ENCODE peak calls at places on chromosomes 2 and 18, in nine cellular contexts. One of them, this sample, is unnamed.

GRCh38 chr2:160132761-160133160 is 67.3 kb downstream of the ITGB6 start:
- DNase-seq in NB4: no peak
- DNase-seq in stomach: no peak
- DNase-seq in WERI-Rb-1: no peak
- DNase-seq in cardiac muscle cell: no peak
- DNase-seq in retinal pigment epithelial cell: no peak
- DNase-seq in AG10803: no peak
- DNase-seq in PC-3: peak
- DNase-seq in AG04450: no peak
- DNase-seq in this sample: no peak

GRCh38 chr2:120219291-120219690 is 3.9 kb downstream of the TMEM185B start:
- DNase-seq in stomach: no peak
- DNase-seq in AG04450: no peak
- DNase-seq in NB4: no peak
- DNase-seq in AG10803: no peak
- DNase-seq in WERI-Rb-1: no peak
- DNase-seq in retinal pigment epithelial cell: no peak
- DNase-seq in cardiac muscle cell: no peak
- DNase-seq in PC-3: no peak
- DNase-seq in this sample: no peak

GRCh38 chr2:174121178-174121577 is 127.2 kb downstream of the OLA1 start:
- DNase-seq in stomach: no peak
- DNase-seq in retinal pigment epithelial cell: no peak
- DNase-seq in AG10803: no peak
- DNase-seq in WERI-Rb-1: no peak
- DNase-seq in NB4: no peak
- DNase-seq in AG04450: no peak
- DNase-seq in cardiac muscle cell: no peak
- DNase-seq in PC-3: peak
- DNase-seq in this sample: no peak

GRCh38 chr2:25341753-25342371 is at the start of gene DNMT3A:
- DNase-seq in PC-3: peak
- DNase-seq in stomach: peak
- DNase-seq in WERI-Rb-1: peak
- DNase-seq in retinal pigment epithelial cell: no peak
- DNase-seq in NB4: peak
- DNase-seq in AG04450: peak
- DNase-seq in cardiac muscle cell: peak
- DNase-seq in AG10803: peak
- DNase-seq in this sample: no peak

GRCh38 chr2:226118471-226119429 is 680.9 kb downstream of the IRS1 start:
- DNase-seq in AG10803: peak
- DNase-seq in WERI-Rb-1: no peak
- DNase-seq in cardiac muscle cell: peak
- DNase-seq in PC-3: peak
- DNase-seq in retinal pigment epithelial cell: peak
- DNase-seq in AG04450: peak
- DNase-seq in stomach: no peak
- DNase-seq in NB4: peak
- DNase-seq in this sample: peak

GRCh38 chr2:223868005-223868404 is 30.6 kb upstream of the AP1S3 start:
- DNase-seq in PC-3: no peak
- DNase-seq in NB4: no peak
- DNase-seq in retinal pigment epithelial cell: no peak
- DNase-seq in AG04450: no peak
- DNase-seq in WERI-Rb-1: peak
- DNase-seq in AG10803: no peak
- DNase-seq in cardiac muscle cell: no peak
- DNase-seq in stomach: no peak
- DNase-seq in this sample: no peak

GRCh38 chr2:34107811-34108210 is 508.7 kb upstream of the FAM98A start:
- DNase-seq in cardiac muscle cell: no peak
- DNase-seq in WERI-Rb-1: no peak
- DNase-seq in AG04450: no peak
- DNase-seq in stomach: no peak
- DNase-seq in AG10803: no peak
- DNase-seq in retinal pigment epithelial cell: no peak
- DNase-seq in PC-3: peak
- DNase-seq in NB4: no peak
- DNase-seq in this sample: no peak

GRCh38 chr2:84534225-84534624 is 17.9 kb downstream of the DNAH6 start:
- DNase-seq in PC-3: no peak
- DNase-seq in AG04450: no peak
- DNase-seq in NB4: no peak
- DNase-seq in stomach: no peak
- DNase-seq in retinal pigment epithelial cell: no peak
- DNase-seq in AG10803: no peak
- DNase-seq in WERI-Rb-1: no peak
- DNase-seq in cardiac muscle cell: no peak
- DNase-seq in this sample: no peak

GRCh38 chr2:76984359-76984758 is 537.8 kb downstream of the LRRTM4 start:
- DNase-seq in cardiac muscle cell: peak
- DNase-seq in PC-3: no peak
- DNase-seq in WERI-Rb-1: no peak
- DNase-seq in stomach: no peak
- DNase-seq in AG04450: no peak
- DNase-seq in AG10803: no peak
- DNase-seq in retinal pigment epithelial cell: no peak
- DNase-seq in NB4: no peak
- DNase-seq in this sample: no peak

GRCh38 chr18:26056291-26056690 is 34.1 kb downstream of the SS18 start:
- DNase-seq in cardiac muscle cell: peak
- DNase-seq in AG10803: peak
- DNase-seq in NB4: no peak
- DNase-seq in PC-3: no peak
- DNase-seq in AG04450: peak
- DNase-seq in stomach: no peak
- DNase-seq in retinal pigment epithelial cell: no peak
- DNase-seq in WERI-Rb-1: no peak
- DNase-seq in this sample: no peak

GRCh38 chr2:170369894-170370293 is 191.9 kb downstream of the MYO3B start:
- DNase-seq in cardiac muscle cell: peak
- DNase-seq in PC-3: peak
- DNase-seq in retinal pigment epithelial cell: no peak
- DNase-seq in AG10803: peak
- DNase-seq in WERI-Rb-1: no peak
- DNase-seq in stomach: no peak
- DNase-seq in AG04450: no peak
- DNase-seq in NB4: peak
- DNase-seq in this sample: no peak
- TF ChIP-seq CTCF in cardiac muscle cell: peak
- TF ChIP-seq CTCF in PC-3: peak
- TF ChIP-seq CTCF in retinal pigment epithelial cell: peak
- TF ChIP-seq CTCF in AG10803: peak
- TF ChIP-seq CTCF in WERI-Rb-1: no peak
- TF ChIP-seq CTCF in stomach: no peak
- TF ChIP-seq CTCF in AG04450: peak
- TF ChIP-seq CTCF in NB4: no peak
- TF ChIP-seq CTCF in this sample: peak

GRCh38 chr2:115396579-115396978 is 954.1 kb downstream of the DPP10 start:
- DNase-seq in stomach: no peak
- DNase-seq in retinal pigment epithelial cell: no peak
- DNase-seq in AG04450: no peak
- DNase-seq in AG10803: no peak
- DNase-seq in PC-3: no peak
- DNase-seq in NB4: no peak
- DNase-seq in cardiac muscle cell: no peak
- DNase-seq in WERI-Rb-1: no peak
- DNase-seq in this sample: no peak
- H3K4me3 ChIP-seq in stomach: no peak
- H3K4me3 ChIP-seq in retinal pigment epithelial cell: no peak
- H3K4me3 ChIP-seq in AG04450: no peak
- H3K4me3 ChIP-seq in AG10803: no peak
- H3K4me3 ChIP-seq in PC-3: no peak
- H3K4me3 ChIP-seq in NB4: no peak
- H3K4me3 ChIP-seq in cardiac muscle cell: no peak
- H3K4me3 ChIP-seq in WERI-Rb-1: no peak
- H3K4me3 ChIP-seq in this sample: no peak

DNA sequence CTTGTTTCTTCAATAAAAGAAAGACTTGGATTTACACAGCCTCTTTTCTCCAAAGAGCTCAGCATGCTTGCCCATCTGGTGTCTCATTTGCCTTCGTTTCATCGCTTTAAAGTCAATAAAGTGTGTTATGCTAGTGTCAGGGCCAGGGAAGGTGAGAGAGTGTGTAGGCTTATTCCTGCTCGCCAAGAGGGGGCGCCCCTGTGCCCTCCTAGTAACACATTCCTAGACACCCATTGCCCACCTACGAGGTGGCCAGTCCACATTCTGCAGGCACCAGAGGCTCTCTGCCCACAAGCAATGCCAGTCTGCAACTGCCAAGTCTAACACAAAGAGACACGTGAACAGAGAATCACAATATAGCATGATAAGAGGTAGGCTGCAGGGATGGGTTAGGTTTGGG is 39.4 kb upstream of the DAPL1 start:
- DNase-seq in AG10803: no peak
- DNase-seq in retinal pigment epithelial cell: no peak
- DNase-seq in cardiac muscle cell: no peak
- DNase-seq in PC-3: no peak
- DNase-seq in WERI-Rb-1: peak
- DNase-seq in NB4: peak
- DNase-seq in AG04450: no peak
- DNase-seq in stomach: no peak
- DNase-seq in this sample: no peak
- TF ChIP-seq CTCF in AG10803: peak
- TF ChIP-seq CTCF in retinal pigment epithelial cell: peak
- TF ChIP-seq CTCF in cardiac muscle cell: peak
- TF ChIP-seq CTCF in PC-3: peak
- TF ChIP-seq CTCF in WERI-Rb-1: peak
- TF ChIP-seq CTCF in NB4: peak
- TF ChIP-seq CTCF in AG04450: peak
- TF ChIP-seq CTCF in stomach: no peak
- TF ChIP-seq CTCF in this sample: peak

GRCh38 chr2:114489143-114489542 is 46.7 kb downstream of the DPP10 start:
- DNase-seq in cardiac muscle cell: peak
- DNase-seq in PC-3: no peak
- DNase-seq in AG10803: no peak
- DNase-seq in AG04450: no peak
- DNase-seq in retinal pigment epithelial cell: no peak
- DNase-seq in WERI-Rb-1: no peak
- DNase-seq in stomach: no peak
- DNase-seq in NB4: no peak
- DNase-seq in this sample: no peak
- H3K4me3 ChIP-seq in cardiac muscle cell: no peak
- H3K4me3 ChIP-seq in PC-3: no peak
- H3K4me3 ChIP-seq in AG10803: no peak
- H3K4me3 ChIP-seq in AG04450: no peak
- H3K4me3 ChIP-seq in retinal pigment epithelial cell: no peak
- H3K4me3 ChIP-seq in WERI-Rb-1: no peak
- H3K4me3 ChIP-seq in stomach: no peak
- H3K4me3 ChIP-seq in NB4: no peak
- H3K4me3 ChIP-seq in this sample: no peak

GRCh38 chr18:76922107-76922506 is 99.8 kb downstream of the ZNF236 start:
- DNase-seq in PC-3: peak
- DNase-seq in AG04450: peak
- DNase-seq in NB4: peak
- DNase-seq in WERI-Rb-1: peak
- DNase-seq in stomach: peak
- DNase-seq in AG10803: peak
- DNase-seq in retinal pigment epithelial cell: no peak
- DNase-seq in cardiac muscle cell: peak
- DNase-seq in this sample: no peak
- TF ChIP-seq CTCF in PC-3: peak
- TF ChIP-seq CTCF in AG04450: peak
- TF ChIP-seq CTCF in NB4: peak
- TF ChIP-seq CTCF in WERI-Rb-1: peak
- TF ChIP-seq CTCF in stomach: peak
- TF ChIP-seq CTCF in AG10803: peak
- TF ChIP-seq CTCF in retinal pigment epithelial cell: peak
- TF ChIP-seq CTCF in cardiac muscle cell: peak
- TF ChIP-seq CTCF in this sample: peak

DNA sequence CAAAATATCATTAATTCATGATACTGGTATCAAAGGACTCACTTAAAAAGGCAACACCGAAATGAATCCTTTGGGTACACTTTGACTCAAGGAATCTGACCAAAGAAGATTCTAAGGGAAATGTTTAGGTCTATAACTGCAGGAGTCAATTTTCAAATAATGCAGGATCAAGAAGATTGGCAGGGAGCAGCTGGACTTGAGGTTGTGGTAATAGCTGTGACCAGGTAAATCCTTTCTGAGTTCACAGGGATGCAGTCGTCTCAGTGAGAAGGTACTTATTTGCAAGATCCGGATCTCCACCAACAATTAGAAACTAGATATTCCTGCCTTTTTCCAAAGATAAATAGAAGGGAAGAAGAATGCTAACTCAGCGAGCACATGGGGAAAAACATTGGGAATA is 96.9 kb downstream of the SCN9A start:
- DNase-seq in AG04450: no peak
- DNase-seq in stomach: no peak
- DNase-seq in NB4: no peak
- DNase-seq in AG10803: no peak
- DNase-seq in WERI-Rb-1: no peak
- DNase-seq in cardiac muscle cell: no peak
- DNase-seq in retinal pigment epithelial cell: no peak
- DNase-seq in PC-3: no peak
- DNase-seq in this sample: no peak
- H3K4me3 ChIP-seq in AG04450: no peak
- H3K4me3 ChIP-seq in stomach: no peak
- H3K4me3 ChIP-seq in NB4: no peak
- H3K4me3 ChIP-seq in AG10803: no peak
- H3K4me3 ChIP-seq in WERI-Rb-1: no peak
- H3K4me3 ChIP-seq in cardiac muscle cell: no peak
- H3K4me3 ChIP-seq in retinal pigment epithelial cell: no peak
- H3K4me3 ChIP-seq in PC-3: no peak
- H3K4me3 ChIP-seq in this sample: no peak

This sample was measured in kidney epithelial cell.